ENCODE peak calls at places on chromosome 18, in six cellular contexts. One of them, this sample, is unnamed.

GRCh38 chr18:53698907-53699306 is 525.6 kb downstream of the MBD2 start:
- DNase-seq in colonic mucosa: peak
- DNase-seq in thyroid gland: no peak
- DNase-seq in bronchial epithelial cell: peak
- DNase-seq in brain microvascular endothelial cell: peak
- DNase-seq in HCT116: no peak
- DNase-seq in this sample: peak

GRCh38 chr18:58805482-58806187 is 59.0 kb upstream of the ZNF532 start:
- DNase-seq in colonic mucosa: no peak
- DNase-seq in thyroid gland: no peak
- DNase-seq in bronchial epithelial cell: peak
- DNase-seq in brain microvascular endothelial cell: no peak
- DNase-seq in HCT116: no peak
- DNase-seq in this sample: no peak

GRCh38 chr18:10420561-10421352 is 33.7 kb upstream of the APCDD1 start:
- DNase-seq in colonic mucosa: no peak
- DNase-seq in thyroid gland: no peak
- DNase-seq in bronchial epithelial cell: peak
- DNase-seq in brain microvascular endothelial cell: no peak
- DNase-seq in HCT116: no peak
- DNase-seq in this sample: no peak

GRCh38 chr18:22318745-22319407 is 98.8 kb downstream of the CTAGE1 start:
- DNase-seq in colonic mucosa: no peak
- DNase-seq in thyroid gland: no peak
- DNase-seq in bronchial epithelial cell: no peak
- DNase-seq in brain microvascular endothelial cell: peak
- DNase-seq in HCT116: no peak
- DNase-seq in this sample: no peak

GRCh38 chr18:9025104-9025838 is 77.2 kb upstream of the NDUFV2 start:
- DNase-seq in colonic mucosa: no peak
- DNase-seq in thyroid gland: no peak
- DNase-seq in bronchial epithelial cell: peak
- DNase-seq in brain microvascular endothelial cell: no peak
- DNase-seq in HCT116: peak
- DNase-seq in this sample: no peak

GRCh38 chr18:46281185-46282176 is 177.3 kb downstream of the HAUS1 start:
- DNase-seq in colonic mucosa: peak
- DNase-seq in thyroid gland: peak
- DNase-seq in bronchial epithelial cell: peak
- DNase-seq in brain microvascular endothelial cell: peak
- DNase-seq in HCT116: peak
- DNase-seq in this sample: peak

GRCh38 chr18:1014951-1015627 is 110.4 kb downstream of the ADCYAP1 start:
- DNase-seq in colonic mucosa: no peak
- DNase-seq in thyroid gland: peak
- DNase-seq in bronchial epithelial cell: no peak
- DNase-seq in brain microvascular endothelial cell: no peak
- DNase-seq in HCT116: no peak
- DNase-seq in this sample: no peak

GRCh38 chr18:55248497-55248896 is 289.2 kb upstream of the CCDC68 start:
- DNase-seq in colonic mucosa: no peak
- DNase-seq in thyroid gland: no peak
- DNase-seq in bronchial epithelial cell: no peak
- DNase-seq in brain microvascular endothelial cell: no peak
- DNase-seq in HCT116: no peak
- DNase-seq in this sample: no peak

GRCh38 chr18:38353149-38353548 is 787.6 kb upstream of the CELF4 start:
- DNase-seq in colonic mucosa: no peak
- DNase-seq in thyroid gland: no peak
- DNase-seq in bronchial epithelial cell: no peak
- DNase-seq in brain microvascular endothelial cell: no peak
- DNase-seq in HCT116: no peak
- DNase-seq in this sample: no peak

GRCh38 chr18:78904179-78904531 is 75.5 kb upstream of the SALL3 start:
- DNase-seq in colonic mucosa: no peak
- DNase-seq in thyroid gland: no peak
- DNase-seq in bronchial epithelial cell: no peak
- DNase-seq in brain microvascular endothelial cell: no peak
- DNase-seq in HCT116: no peak
- DNase-seq in this sample: no peak

GRCh38 chr18:79526468-79527460 is 131.0 kb downstream of the NFATC1 start:
- DNase-seq in colonic mucosa: no peak
- DNase-seq in thyroid gland: no peak
- DNase-seq in bronchial epithelial cell: no peak
- DNase-seq in brain microvascular endothelial cell: no peak
- DNase-seq in HCT116: no peak
- DNase-seq in this sample: no peak

GRCh38 chr18:60209042-60209441 is 163.5 kb downstream of the MC4R start:
- DNase-seq in colonic mucosa: no peak
- DNase-seq in thyroid gland: no peak
- DNase-seq in bronchial epithelial cell: no peak
- DNase-seq in brain microvascular endothelial cell: no peak
- DNase-seq in HCT116: no peak
- DNase-seq in this sample: no peak

GRCh38 chr18:23718243-23718720 is 29.0 kb downstream of the LAMA3 start:
- DNase-seq in colonic mucosa: no peak
- DNase-seq in thyroid gland: no peak
- DNase-seq in bronchial epithelial cell: peak
- DNase-seq in brain microvascular endothelial cell: peak
- DNase-seq in HCT116: no peak
- DNase-seq in this sample: no peak

GRCh38 chr18:3264362-3264761 is 2.4 kb downstream of the MYL12B start:
- DNase-seq in colonic mucosa: no peak
- DNase-seq in thyroid gland: no peak
- DNase-seq in bronchial epithelial cell: no peak
- DNase-seq in brain microvascular endothelial cell: no peak
- DNase-seq in HCT116: no peak
- DNase-seq in this sample: no peak

GRCh38 chr18:62881509-62882016 is 166.2 kb downstream of the PHLPP1 start:
- DNase-seq in colonic mucosa: no peak
- DNase-seq in thyroid gland: peak
- DNase-seq in bronchial epithelial cell: peak
- DNase-seq in brain microvascular endothelial cell: peak
- DNase-seq in HCT116: peak
- DNase-seq in this sample: peak

GRCh38 chr18:24924066-24924716 is 427.8 kb downstream of the ZNF521 start:
- DNase-seq in colonic mucosa: no peak
- DNase-seq in thyroid gland: no peak
- DNase-seq in bronchial epithelial cell: no peak
- DNase-seq in brain microvascular endothelial cell: no peak
- DNase-seq in HCT116: no peak
- DNase-seq in this sample: no peak

GRCh38 chr18:48080546-48080945 is 150.1 kb upstream of the SMAD2 start:
- DNase-seq in colonic mucosa: no peak
- DNase-seq in thyroid gland: no peak
- DNase-seq in bronchial epithelial cell: no peak
- DNase-seq in brain microvascular endothelial cell: no peak
- DNase-seq in HCT116: no peak
- DNase-seq in this sample: no peak

GRCh38 chr18:13237073-13237472 is 18.5 kb downstream of the LDLRAD4 start:
- DNase-seq in colonic mucosa: no peak
- DNase-seq in thyroid gland: no peak
- DNase-seq in bronchial epithelial cell: no peak
- DNase-seq in brain microvascular endothelial cell: no peak
- DNase-seq in HCT116: no peak
- DNase-seq in this sample: no peak

GRCh38 chr18:36389811-36390581 is 92.5 kb downstream of the FHOD3 start:
- DNase-seq in colonic mucosa: no peak
- DNase-seq in thyroid gland: no peak
- DNase-seq in bronchial epithelial cell: no peak
- DNase-seq in brain microvascular endothelial cell: no peak
- DNase-seq in HCT116: no peak
- DNase-seq in this sample: no peak

GRCh38 chr18:3186678-3187658 is 32.8 kb downstream of the MYOM1 start:
- DNase-seq in colonic mucosa: no peak
- DNase-seq in thyroid gland: no peak
- DNase-seq in bronchial epithelial cell: peak
- DNase-seq in brain microvascular endothelial cell: no peak
- DNase-seq in HCT116: no peak
- DNase-seq in this sample: peak

GRCh38 chr18:70293166-70293565 is 4.3 kb downstream of the SOCS6 start:
- DNase-seq in colonic mucosa: peak
- DNase-seq in thyroid gland: no peak
- DNase-seq in bronchial epithelial cell: no peak
- DNase-seq in brain microvascular endothelial cell: no peak
- DNase-seq in HCT116: no peak
- DNase-seq in this sample: no peak

GRCh38 chr18:76995896-76996295 is 136.7 kb downstream of the MBP start:
- DNase-seq in colonic mucosa: no peak
- DNase-seq in thyroid gland: no peak
- DNase-seq in bronchial epithelial cell: no peak
- DNase-seq in brain microvascular endothelial cell: no peak
- DNase-seq in HCT116: no peak
- DNase-seq in this sample: no peak

GRCh38 chr18:49562481-49563129 is 748 bp downstream of the LIPG start:
- DNase-seq in colonic mucosa: peak
- DNase-seq in thyroid gland: peak
- DNase-seq in bronchial epithelial cell: peak
- DNase-seq in brain microvascular endothelial cell: no peak
- DNase-seq in HCT116: no peak
- DNase-seq in this sample: peak

GRCh38 chr18:58669731-58670379 is 1.4 kb upstream of the MALT1 start:
- DNase-seq in colonic mucosa: peak
- DNase-seq in thyroid gland: no peak
- DNase-seq in bronchial epithelial cell: peak
- DNase-seq in brain microvascular endothelial cell: peak
- DNase-seq in HCT116: peak
- DNase-seq in this sample: peak

GRCh38 chr18:38940863-38941531 is 1375.4 kb upstream of the CELF4 start:
- DNase-seq in colonic mucosa: no peak
- DNase-seq in thyroid gland: no peak
- DNase-seq in bronchial epithelial cell: peak
- DNase-seq in brain microvascular endothelial cell: peak
- DNase-seq in HCT116: peak
- DNase-seq in this sample: peak

GRCh38 chr18:32074206-32074605 is 17.5 kb upstream of the RNF138 start:
- DNase-seq in colonic mucosa: no peak
- DNase-seq in thyroid gland: no peak
- DNase-seq in bronchial epithelial cell: no peak
- DNase-seq in brain microvascular endothelial cell: no peak
- DNase-seq in HCT116: no peak
- DNase-seq in this sample: no peak

GRCh38 chr18:76999077-76999476 is 133.5 kb downstream of the MBP start:
- DNase-seq in colonic mucosa: no peak
- DNase-seq in thyroid gland: no peak
- DNase-seq in bronchial epithelial cell: no peak
- DNase-seq in brain microvascular endothelial cell: no peak
- DNase-seq in HCT116: no peak
- DNase-seq in this sample: no peak

GRCh38 chr18:28177828-28178635 is 1.1 kb upstream of the CDH2 start:
- DNase-seq in colonic mucosa: no peak
- DNase-seq in thyroid gland: peak
- DNase-seq in bronchial epithelial cell: peak
- DNase-seq in brain microvascular endothelial cell: peak
- DNase-seq in HCT116: no peak
- DNase-seq in this sample: peak

GRCh38 chr18:9863282-9863681 is 22.5 kb upstream of the TXNDC2 start:
- DNase-seq in colonic mucosa: no peak
- DNase-seq in thyroid gland: no peak
- DNase-seq in bronchial epithelial cell: no peak
- DNase-seq in brain microvascular endothelial cell: no peak
- DNase-seq in HCT116: no peak
- DNase-seq in this sample: no peak

GRCh38 chr18:68177807-68178702 is 536.9 kb downstream of the TMX3 start:
- DNase-seq in colonic mucosa: no peak
- DNase-seq in thyroid gland: no peak
- DNase-seq in bronchial epithelial cell: peak
- DNase-seq in brain microvascular endothelial cell: peak
- DNase-seq in HCT116: no peak
- DNase-seq in this sample: peak

GRCh38 chr18:2536493-2536892 is 34.8 kb downstream of the METTL4 start:
- DNase-seq in colonic mucosa: no peak
- DNase-seq in thyroid gland: no peak
- DNase-seq in bronchial epithelial cell: peak
- DNase-seq in brain microvascular endothelial cell: peak
- DNase-seq in HCT116: no peak
- DNase-seq in this sample: no peak

GRCh38 chr18:46628206-46628605 is 28.8 kb downstream of the LOXHD1 start:
- DNase-seq in colonic mucosa: no peak
- DNase-seq in thyroid gland: no peak
- DNase-seq in bronchial epithelial cell: no peak
- DNase-seq in brain microvascular endothelial cell: no peak
- DNase-seq in HCT116: no peak
- DNase-seq in this sample: no peak

GRCh38 chr18:41899535-41899934 is 55.5 kb upstream of the PIK3C3 start:
- DNase-seq in colonic mucosa: no peak
- DNase-seq in thyroid gland: no peak
- DNase-seq in bronchial epithelial cell: peak
- DNase-seq in brain microvascular endothelial cell: no peak
- DNase-seq in HCT116: no peak
- DNase-seq in this sample: no peak
- TF ChIP-seq CTCF in colonic mucosa: no peak
- TF ChIP-seq CTCF in thyroid gland: no peak
- TF ChIP-seq CTCF in bronchial epithelial cell: peak
- TF ChIP-seq CTCF in brain microvascular endothelial cell: peak
- TF ChIP-seq CTCF in HCT116: no peak
- TF ChIP-seq CTCF in this sample: no peak

DNA sequence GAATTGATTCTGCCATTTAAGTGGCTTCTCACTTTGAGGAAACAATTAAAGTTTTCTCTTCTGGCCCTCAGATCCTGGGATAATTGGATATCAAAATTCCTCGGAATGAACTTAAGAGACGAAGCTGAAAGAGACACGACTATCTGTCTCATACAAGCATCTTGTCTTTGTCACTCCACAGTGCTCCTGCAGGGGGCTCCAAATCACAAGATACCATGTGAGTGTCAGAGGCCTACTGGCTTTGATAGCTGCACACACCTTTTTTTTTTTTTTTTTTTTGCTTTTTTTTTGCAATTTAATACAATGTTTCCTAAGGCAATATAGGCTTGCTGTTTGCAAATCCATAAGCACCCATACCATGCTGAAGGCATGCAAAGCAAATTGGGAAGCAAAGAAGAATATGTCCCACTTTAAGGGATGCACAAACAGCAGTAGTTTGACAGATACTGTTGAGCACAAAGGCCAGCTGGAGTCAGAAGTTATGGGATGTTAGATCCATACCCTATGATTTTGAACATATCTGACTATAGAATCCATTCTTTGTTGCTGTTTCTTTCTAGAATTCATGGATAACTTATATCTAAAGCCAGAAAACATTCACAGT is 109.0 kb upstream of the CBLN2 start:
- DNase-seq in colonic mucosa: peak
- DNase-seq in thyroid gland: peak
- DNase-seq in bronchial epithelial cell: peak
- DNase-seq in brain microvascular endothelial cell: peak
- DNase-seq in HCT116: no peak
- DNase-seq in this sample: peak
- TF ChIP-seq CTCF in colonic mucosa: peak
- TF ChIP-seq CTCF in thyroid gland: no peak
- TF ChIP-seq CTCF in bronchial epithelial cell: peak
- TF ChIP-seq CTCF in brain microvascular endothelial cell: peak
- TF ChIP-seq CTCF in HCT116: no peak
- TF ChIP-seq CTCF in this sample: peak

GRCh38 chr18:75360941-75361340 is 66.6 kb downstream of the SMIM21 start:
- DNase-seq in colonic mucosa: no peak
- DNase-seq in thyroid gland: no peak
- DNase-seq in bronchial epithelial cell: no peak
- DNase-seq in brain microvascular endothelial cell: no peak
- DNase-seq in HCT116: no peak
- DNase-seq in this sample: no peak
- TF ChIP-seq CTCF in colonic mucosa: no peak
- TF ChIP-seq CTCF in thyroid gland: no peak
- TF ChIP-seq CTCF in bronchial epithelial cell: no peak
- TF ChIP-seq CTCF in brain microvascular endothelial cell: no peak
- TF ChIP-seq CTCF in HCT116: no peak
- TF ChIP-seq CTCF in this sample: no peak

GRCh38 chr18:34866739-34867138 is 156.6 kb downstream of the DTNA start:
- DNase-seq in colonic mucosa: no peak
- DNase-seq in thyroid gland: no peak
- DNase-seq in bronchial epithelial cell: no peak
- DNase-seq in brain microvascular endothelial cell: no peak
- DNase-seq in HCT116: no peak
- DNase-seq in this sample: no peak
- TF ChIP-seq CTCF in colonic mucosa: peak
- TF ChIP-seq CTCF in thyroid gland: peak
- TF ChIP-seq CTCF in bronchial epithelial cell: peak
- TF ChIP-seq CTCF in brain microvascular endothelial cell: peak
- TF ChIP-seq CTCF in HCT116: peak
- TF ChIP-seq CTCF in this sample: no peak

This sample was measured in Calu3.